ENCODE peak calls at places on chromosome 20, in four cellular contexts. One of them, this sample, is unnamed.

GRCh38 chr20:50731930-50732690 is 730 bp downstream of the PARD6B start:
- DNase-seq in A549: peak
- DNase-seq in Peyer's patch: no peak
- DNase-seq in heart left ventricle: no peak
- DNase-seq in this sample: no peak

GRCh38 chr20:38143646-38144554 is 21.2 kb downstream of the TGM2 start:
- DNase-seq in Peyer's patch: no peak
- DNase-seq in heart left ventricle: no peak
- DNase-seq in A549: peak
- DNase-seq in this sample: peak

GRCh38 chr20:38844963-38845362 is 39.5 kb downstream of the PPP1R16B start:
- DNase-seq in heart left ventricle: no peak
- DNase-seq in A549: no peak
- DNase-seq in Peyer's patch: no peak
- DNase-seq in this sample: no peak

GRCh38 chr20:20466341-20466879 is 98.5 kb downstream of the INSM1 start:
- DNase-seq in A549: no peak
- DNase-seq in heart left ventricle: no peak
- DNase-seq in Peyer's patch: peak
- DNase-seq in this sample: no peak

GRCh38 chr20:50366270-50367103 is 143.7 kb upstream of the PTPN1 start:
- DNase-seq in Peyer's patch: peak
- DNase-seq in heart left ventricle: peak
- DNase-seq in A549: peak
- DNase-seq in this sample: no peak

GRCh38 chr20:17650816-17651760 is 31.0 kb downstream of the RRBP1 start:
- DNase-seq in Peyer's patch: no peak
- DNase-seq in heart left ventricle: no peak
- DNase-seq in A549: no peak
- DNase-seq in this sample: peak

GRCh38 chr20:4813076-4813838 is 91.5 kb downstream of the PRND start:
- DNase-seq in A549: no peak
- DNase-seq in heart left ventricle: peak
- DNase-seq in Peyer's patch: peak
- DNase-seq in this sample: no peak

GRCh38 chr20:8254911-8255582 is 123.0 kb downstream of the PLCB1 start:
- DNase-seq in Peyer's patch: no peak
- DNase-seq in heart left ventricle: no peak
- DNase-seq in A549: no peak
- DNase-seq in this sample: no peak

GRCh38 chr20:21074605-21075336 is 31.4 kb downstream of the LINC00237 start:
- DNase-seq in A549: no peak
- DNase-seq in heart left ventricle: no peak
- DNase-seq in Peyer's patch: no peak
- DNase-seq in this sample: no peak

GRCh38 chr20:16069416-16070010 is 503.7 kb downstream of the KIF16B start:
- DNase-seq in heart left ventricle: no peak
- DNase-seq in Peyer's patch: no peak
- DNase-seq in A549: no peak
- DNase-seq in this sample: no peak

GRCh38 chr20:17314262-17314661 is 87.4 kb downstream of the PCSK2 start:
- DNase-seq in A549: no peak
- DNase-seq in heart left ventricle: no peak
- DNase-seq in Peyer's patch: no peak
- DNase-seq in this sample: no peak

GRCh38 chr20:34175879-34176278 is 63.8 kb upstream of the EIF2S2 start:
- DNase-seq in A549: no peak
- DNase-seq in heart left ventricle: no peak
- DNase-seq in Peyer's patch: no peak
- DNase-seq in this sample: no peak

GRCh38 chr20:47487175-47487917 is 14.3 kb upstream of the NCOA3 start:
- DNase-seq in heart left ventricle: no peak
- DNase-seq in Peyer's patch: peak
- DNase-seq in A549: no peak
- DNase-seq in this sample: no peak

GRCh38 chr20:59813126-59813947 is 120.1 kb downstream of the SYCP2 start:
- DNase-seq in A549: no peak
- DNase-seq in heart left ventricle: peak
- DNase-seq in Peyer's patch: no peak
- DNase-seq in this sample: no peak

GRCh38 chr20:46219190-46219589 is 89.1 kb downstream of the CDH22 start:
- DNase-seq in A549: no peak
- DNase-seq in heart left ventricle: no peak
- DNase-seq in Peyer's patch: no peak
- DNase-seq in this sample: no peak

GRCh38 chr20:17904027-17904426 is 64.6 kb downstream of the SNX5 start:
- DNase-seq in A549: no peak
- DNase-seq in Peyer's patch: no peak
- DNase-seq in heart left ventricle: no peak
- DNase-seq in this sample: no peak

GRCh38 chr20:19291024-19291817 is 78.8 kb downstream of the SLC24A3 start:
- DNase-seq in A549: no peak
- DNase-seq in Peyer's patch: no peak
- DNase-seq in heart left ventricle: no peak
- DNase-seq in this sample: no peak

GRCh38 chr20:33160681-33161080 is 7.3 kb upstream of the BPIFA2 start:
- DNase-seq in Peyer's patch: no peak
- DNase-seq in heart left ventricle: no peak
- DNase-seq in A549: no peak
- DNase-seq in this sample: no peak

GRCh38 chr20:10674684-10675455 is 1.1 kb upstream of the JAG1 start:
- DNase-seq in heart left ventricle: peak
- DNase-seq in A549: peak
- DNase-seq in Peyer's patch: peak
- DNase-seq in this sample: peak

GRCh38 chr20:7195704-7196103 is 428.2 kb downstream of the BMP2 start:
- DNase-seq in heart left ventricle: no peak
- DNase-seq in A549: peak
- DNase-seq in Peyer's patch: no peak
- DNase-seq in this sample: no peak

GRCh38 chr20:32007787-32008616 is 2.2 kb upstream of the CCM2L start:
- DNase-seq in heart left ventricle: peak
- DNase-seq in Peyer's patch: no peak
- DNase-seq in A549: no peak
- DNase-seq in this sample: no peak

GRCh38 chr20:62646851-62647520 is 4.7 kb downstream of the SLCO4A1 start:
- DNase-seq in A549: no peak
- DNase-seq in heart left ventricle: no peak
- DNase-seq in Peyer's patch: peak
- DNase-seq in this sample: no peak

GRCh38 chr20:63706852-63707557 is 771 bp downstream of the ARFRP1 start:
- DNase-seq in Peyer's patch: peak
- DNase-seq in A549: peak
- DNase-seq in heart left ventricle: peak
- DNase-seq in this sample: peak

GRCh38 chr20:3692706-3693294 is 11.0 kb upstream of the ADAM33 start:
- DNase-seq in heart left ventricle: no peak
- DNase-seq in Peyer's patch: no peak
- DNase-seq in A549: no peak
- DNase-seq in this sample: no peak

GRCh38 chr20:53652859-53653520 is 59.4 kb upstream of the ZNF217 start:
- DNase-seq in A549: no peak
- DNase-seq in Peyer's patch: no peak
- DNase-seq in heart left ventricle: no peak
- DNase-seq in this sample: no peak

GRCh38 chr20:15141880-15142279 is 804.5 kb upstream of the FLRT3 start:
- DNase-seq in A549: no peak
- DNase-seq in heart left ventricle: no peak
- DNase-seq in Peyer's patch: no peak
- DNase-seq in this sample: no peak

GRCh38 chr20:50095476-50096078 is 17.4 kb downstream of the UBE2V1 start:
- DNase-seq in A549: no peak
- DNase-seq in Peyer's patch: no peak
- DNase-seq in heart left ventricle: no peak
- DNase-seq in this sample: no peak

GRCh38 chr20:39263076-39263475 is 300.9 kb downstream of the DHX35 start:
- DNase-seq in heart left ventricle: no peak
- DNase-seq in Peyer's patch: no peak
- DNase-seq in A549: no peak
- DNase-seq in this sample: no peak

GRCh38 chr20:3681931-3682820 is at the start of gene ADAM33:
- DNase-seq in A549: no peak
- DNase-seq in Peyer's patch: no peak
- DNase-seq in heart left ventricle: peak
- DNase-seq in this sample: no peak

GRCh38 chr20:63061701-63062100 is 54.9 kb upstream of the BHLHE23 start:
- DNase-seq in heart left ventricle: no peak
- DNase-seq in Peyer's patch: no peak
- DNase-seq in A549: no peak
- DNase-seq in this sample: no peak

GRCh38 chr20:32707691-32708581 is 34.2 kb upstream of the C20orf203 start:
- DNase-seq in Peyer's patch: no peak
- DNase-seq in A549: no peak
- DNase-seq in heart left ventricle: no peak
- DNase-seq in this sample: no peak

GRCh38 chr20:37933797-37934633 is 31.1 kb downstream of the VSTM2L start:
- DNase-seq in Peyer's patch: no peak
- DNase-seq in heart left ventricle: no peak
- DNase-seq in A549: no peak
- DNase-seq in this sample: no peak

GRCh38 chr20:44711237-44711636 is 3.9 kb upstream of the CCN5 start:
- DNase-seq in heart left ventricle: peak
- DNase-seq in A549: no peak
- DNase-seq in Peyer's patch: no peak
- DNase-seq in this sample: no peak

GRCh38 chr20:58344741-58345140 is 35.2 kb downstream of the RAB22A start:
- DNase-seq in Peyer's patch: no peak
- DNase-seq in A549: no peak
- DNase-seq in heart left ventricle: no peak
- DNase-seq in this sample: no peak
- TF ChIP-seq POLR2A in Peyer's patch: no peak
- TF ChIP-seq POLR2A in A549: no peak
- TF ChIP-seq POLR2A in heart left ventricle: no peak
- TF ChIP-seq POLR2A in this sample: no peak

DNA sequence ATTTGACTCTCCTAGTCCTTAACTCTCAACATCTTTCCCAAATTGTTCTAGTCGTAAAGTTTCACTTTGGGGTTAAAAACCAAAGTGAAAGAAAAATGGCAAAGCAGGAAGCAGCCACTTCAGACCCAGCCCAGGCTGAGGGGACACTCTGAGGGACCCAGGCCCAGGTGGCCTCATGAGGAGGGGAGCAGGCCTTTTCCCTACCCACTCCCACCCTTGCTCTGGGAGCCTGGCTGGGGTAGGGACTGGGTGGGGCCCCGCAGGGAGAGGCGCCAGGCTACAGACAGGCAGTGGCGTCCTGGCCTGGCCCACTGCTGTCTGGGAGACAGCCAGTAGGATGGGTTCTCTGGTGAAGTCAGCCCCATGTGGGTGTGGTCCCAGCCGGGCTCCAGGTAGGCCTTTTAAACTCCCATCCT is 68.7 kb upstream of the MYL9 start:
- DNase-seq in heart left ventricle: peak
- DNase-seq in Peyer's patch: peak
- DNase-seq in A549: peak
- DNase-seq in this sample: peak
- TF ChIP-seq POLR2A in heart left ventricle: no peak
- TF ChIP-seq POLR2A in Peyer's patch: no peak
- TF ChIP-seq POLR2A in A549: no peak
- TF ChIP-seq POLR2A in this sample: no peak

DNA sequence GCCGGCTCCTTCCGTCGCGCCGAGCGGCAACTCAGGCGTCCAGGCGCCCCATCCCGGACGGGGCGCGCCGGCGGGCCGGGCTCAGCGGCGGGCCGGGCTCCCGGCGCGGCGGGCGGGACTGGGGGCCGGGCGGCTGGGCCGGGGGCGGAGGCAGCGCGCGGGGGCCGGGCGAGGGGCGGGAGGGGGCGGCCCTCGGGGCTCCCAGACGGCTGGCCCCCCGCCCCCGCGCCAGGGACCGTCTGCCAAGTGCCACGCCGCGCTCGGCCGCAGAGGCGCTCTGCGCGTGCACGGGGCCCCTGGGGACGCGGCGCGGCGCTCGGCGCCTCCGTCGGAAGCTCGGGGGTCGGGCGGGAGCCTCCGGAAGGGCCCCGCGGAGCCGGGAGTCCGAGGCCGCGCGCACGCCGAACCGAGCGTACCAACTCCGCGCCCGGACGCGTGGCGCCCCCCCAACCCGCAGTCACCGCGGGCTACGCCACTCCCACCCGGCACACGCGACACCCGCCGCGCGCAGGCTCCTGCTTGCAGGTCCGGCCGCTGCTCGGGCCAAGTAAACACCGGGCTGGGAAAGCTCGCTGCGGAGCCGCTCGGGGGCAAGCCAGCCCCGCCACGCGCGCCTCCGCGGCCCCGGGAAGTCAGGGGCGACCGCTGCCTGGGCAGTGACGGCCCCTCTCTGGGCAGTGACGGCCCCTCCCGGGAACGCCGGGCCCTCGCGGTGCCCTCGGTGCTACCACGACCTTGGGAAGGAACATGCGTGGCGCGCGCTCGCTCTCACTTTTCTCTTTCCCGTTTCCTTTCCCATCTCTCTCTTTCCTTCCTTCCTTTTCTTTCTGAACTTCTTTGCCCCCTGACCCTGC is at the start of gene PREX1:
- DNase-seq in Peyer's patch: peak
- DNase-seq in heart left ventricle: peak
- DNase-seq in A549: peak
- DNase-seq in this sample: peak
- TF ChIP-seq POLR2A in Peyer's patch: no peak
- TF ChIP-seq POLR2A in heart left ventricle: no peak
- TF ChIP-seq POLR2A in A549: peak
- TF ChIP-seq POLR2A in this sample: peak

DNA sequence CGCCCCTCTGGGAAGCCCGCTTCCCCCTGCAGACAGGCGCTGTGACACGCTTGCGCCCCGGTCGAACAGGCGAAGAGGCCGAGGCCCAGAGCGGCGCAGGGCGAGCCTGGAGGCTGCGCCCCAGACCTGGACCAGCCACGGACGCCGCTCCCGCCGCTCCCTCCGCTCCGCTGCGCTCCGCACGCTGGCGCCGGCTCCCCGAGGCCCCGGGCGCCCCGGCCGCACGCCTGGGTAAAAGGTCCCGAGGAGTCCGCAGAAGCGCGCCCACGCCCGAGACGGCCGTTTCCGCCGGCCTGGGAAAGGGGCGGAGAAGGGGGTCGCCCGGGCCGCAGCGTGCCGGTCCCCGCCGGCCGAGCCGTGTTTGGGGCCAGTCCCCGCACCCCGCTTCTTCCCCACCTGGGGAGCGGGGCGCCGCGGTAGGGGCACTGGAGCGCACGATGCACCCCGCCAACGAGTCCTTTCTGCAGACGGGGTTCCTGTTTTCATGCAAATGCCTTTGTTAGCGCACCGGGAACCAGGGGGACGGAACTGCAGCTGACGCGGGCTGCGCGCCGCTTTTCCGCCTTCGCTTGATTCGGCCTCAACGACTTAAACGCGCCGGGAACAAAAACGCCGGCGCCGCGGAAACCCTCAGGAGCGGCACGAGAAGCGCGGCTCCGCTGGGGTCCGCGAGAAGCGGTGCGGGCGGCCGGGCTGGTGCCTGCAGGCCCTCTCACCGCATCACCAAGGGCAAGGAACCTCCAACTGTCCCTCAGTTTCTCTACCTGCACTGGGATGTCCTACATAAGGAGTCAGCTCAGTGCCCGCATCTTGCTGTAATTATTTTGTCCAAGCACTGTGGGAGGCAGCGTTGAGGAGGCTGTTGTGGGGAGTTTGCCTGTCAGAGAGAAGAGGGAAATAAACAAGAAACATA is 91.7 kb upstream of the SIRPA start:
- DNase-seq in heart left ventricle: peak
- DNase-seq in Peyer's patch: peak
- DNase-seq in A549: no peak
- DNase-seq in this sample: no peak
- TF ChIP-seq POLR2A in heart left ventricle: no peak
- TF ChIP-seq POLR2A in Peyer's patch: no peak
- TF ChIP-seq POLR2A in A549: no peak
- TF ChIP-seq POLR2A in this sample: no peak

GRCh38 chr20:61520761-61521460 is 268.9 kb downstream of the CDH4 start:
- DNase-seq in A549: no peak
- DNase-seq in heart left ventricle: no peak
- DNase-seq in Peyer's patch: no peak
- DNase-seq in this sample: peak
- TF ChIP-seq POLR2A in A549: no peak
- TF ChIP-seq POLR2A in heart left ventricle: no peak
- TF ChIP-seq POLR2A in Peyer's patch: no peak
- TF ChIP-seq POLR2A in this sample: no peak